ENCODE peak calls at places on chromosome 19, in four cellular contexts. Y is K562, C is GM12878, A is HepG2. D is an unnamed sample.
A peak's percentile ranks its signal among the peaks of the same experiment; 100 is the strongest.

GRCh38 chr19:33482486-33482885 is 39.1 kb downstream of the PEPD start:
- DNase-seq in Y (no peak), C (no peak), A (no peak), D (no peak)

GRCh38 chr19:40467007-40467565 is 285 bp downstream of the SPTBN4 start:
- DNase-seq in Y (no peak), C (no peak), A (no peak), D (no peak)

GRCh38 chr19:29492761-29493160 is 33.0 kb upstream of the VSTM2B start:
- DNase-seq in Y (no peak), C (no peak), A (no peak), D (no peak)

GRCh38 chr19:9968820-9969687 is 32.7 kb upstream of the OLFM2 start:
- DNase-seq in Y (no peak), C (no peak), A (no peak), D (no peak)

GRCh38 chr19:8655340-8655709 is 24.9 kb downstream of the NFILZ start:
- DNase-seq in Y (peak; percentile 21), C (no peak), A (no peak), D (no peak)

GRCh38 chr19:3639479-3639878 is 12.9 kb upstream of the CACTIN start:
- DNase-seq in Y (no peak), C (no peak), A (no peak), D (no peak)

GRCh38 chr19:58560007-58560887 is 1.8 kb upstream of the UBE2M start:
- DNase-seq in Y (no peak), C (no peak), A (no peak), D (no peak)

GRCh38 chr19:33125929-33126388 is 6.0 kb upstream of the WDR88 start:
- DNase-seq in Y (peak; percentile 72), C (peak; percentile 16), A (peak; percentile 36), D (peak; percentile 75)

DNA sequence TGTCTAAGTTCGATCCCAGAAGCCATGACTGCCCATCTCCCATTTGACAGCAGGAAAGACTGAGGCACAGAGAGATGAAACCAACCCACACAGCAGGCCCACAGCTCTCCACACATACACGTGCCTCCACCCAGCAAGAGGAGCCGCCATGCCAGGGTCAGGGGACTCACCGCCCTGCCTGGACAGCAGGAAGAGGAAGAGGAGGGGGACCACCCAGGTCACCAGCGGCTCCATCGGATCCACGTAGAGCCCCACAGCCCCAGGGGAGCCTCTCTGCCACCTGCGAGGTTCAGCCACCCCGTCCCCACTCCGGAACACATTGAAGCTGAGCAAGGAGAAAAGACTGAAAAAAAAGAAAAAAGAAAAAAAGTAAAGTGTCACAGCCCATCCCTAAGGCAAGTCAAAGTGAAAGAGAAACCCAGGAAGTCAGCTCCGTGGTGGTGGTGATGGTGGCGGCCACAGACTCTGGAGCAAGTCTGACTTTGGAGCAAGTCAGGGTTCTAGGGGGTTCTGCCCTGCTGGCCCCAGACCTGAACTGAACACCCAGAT is at the start of gene IL12RB1:
- DNase-seq in Y (no peak), C (peak; percentile 44), A (no peak), D (no peak)
- TF ChIP-seq BHLHE40 in Y (no peak), C (peak; percentile 73), A (no peak), D (no peak)

GRCh38 chr19:2235026-2235395 is 1.1 kb downstream of the PLEKHJ1 start:
- DNase-seq in Y (no peak), C (no peak), A (no peak), D (no peak)
- TF ChIP-seq FOXM1 in Y (no peak), C (no peak), A (no peak), D (no peak)

DNA sequence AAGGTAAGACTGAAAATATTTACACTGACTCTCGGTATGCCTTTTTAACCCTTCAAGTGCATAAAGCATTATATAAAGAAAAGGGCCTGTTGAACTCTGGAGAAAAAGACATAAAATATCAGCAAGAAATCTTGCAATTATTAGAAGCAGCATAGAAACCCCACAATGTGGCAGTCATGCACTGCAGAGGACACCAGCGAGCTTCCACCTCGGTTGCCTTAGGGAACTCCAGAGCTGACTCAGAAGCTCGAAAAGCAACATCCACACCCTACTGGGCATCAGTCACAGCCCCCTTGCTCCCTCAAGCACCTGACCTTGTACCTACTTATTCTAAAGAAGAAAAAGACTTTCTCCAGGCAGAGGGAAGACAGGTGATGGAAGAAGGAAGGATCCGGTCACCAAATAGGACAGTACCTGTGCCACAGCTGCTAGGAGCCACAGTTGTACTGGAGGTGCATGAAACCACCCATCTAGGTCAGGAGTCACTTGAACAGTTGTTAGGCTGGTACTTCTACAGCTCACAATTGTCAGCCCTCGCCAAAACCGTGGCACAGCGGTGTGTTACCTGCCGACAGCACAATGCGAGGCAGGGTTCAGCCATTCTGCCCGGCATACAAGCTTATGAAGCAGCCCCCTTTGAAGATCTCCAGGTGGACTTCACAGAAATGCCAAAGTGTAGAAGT is 2.9 kb downstream of the ZNF816 start:
- DNase-seq in Y (no peak), C (no peak), A (no peak), D (no peak)
- TF ChIP-seq BHLHE40 in Y (no peak), C (no peak), A (no peak), D (no peak)

GRCh38 chr19:44055870-44056269 is 4.0 kb downstream of the ZNF223 start:
- DNase-seq in Y (no peak), C (no peak), A (no peak), D (no peak)

GRCh38 chr19:44051654-44052402 is at the start of gene ZNF223:
- DNase-seq in Y (peak; percentile 83), C (peak; percentile 69), A (peak; percentile 94), D (peak; percentile 91)

GRCh38 chr19:44050740-44051653 is 839 bp upstream of the ZNF223 start:
- DNase-seq in Y (no peak), C (no peak), A (no peak), D (no peak)
- TF ChIP-seq FOXM1 in Y (no peak), C (no peak), A (no peak), D (no peak)

GRCh38 chr19:13054605-13055212 is 47.9 kb downstream of the LYL1 start:
- DNase-seq in Y (no peak), C (no peak), A (no peak), D (no peak)

GRCh38 chr19:13057147-13057572 is 45.5 kb downstream of the LYL1 start:
- DNase-seq in Y (no peak), C (no peak), A (peak; percentile 37), D (no peak)

GRCh38 chr19:13056052-13056660 is 46.5 kb downstream of the LYL1 start:
- DNase-seq in Y (no peak), C (no peak), A (no peak), D (no peak)

GRCh38 chr19:13053761-13054604 is 48.7 kb downstream of the LYL1 start:
- DNase-seq in Y (no peak), C (no peak), A (peak; percentile 97), D (no peak)

DNA sequence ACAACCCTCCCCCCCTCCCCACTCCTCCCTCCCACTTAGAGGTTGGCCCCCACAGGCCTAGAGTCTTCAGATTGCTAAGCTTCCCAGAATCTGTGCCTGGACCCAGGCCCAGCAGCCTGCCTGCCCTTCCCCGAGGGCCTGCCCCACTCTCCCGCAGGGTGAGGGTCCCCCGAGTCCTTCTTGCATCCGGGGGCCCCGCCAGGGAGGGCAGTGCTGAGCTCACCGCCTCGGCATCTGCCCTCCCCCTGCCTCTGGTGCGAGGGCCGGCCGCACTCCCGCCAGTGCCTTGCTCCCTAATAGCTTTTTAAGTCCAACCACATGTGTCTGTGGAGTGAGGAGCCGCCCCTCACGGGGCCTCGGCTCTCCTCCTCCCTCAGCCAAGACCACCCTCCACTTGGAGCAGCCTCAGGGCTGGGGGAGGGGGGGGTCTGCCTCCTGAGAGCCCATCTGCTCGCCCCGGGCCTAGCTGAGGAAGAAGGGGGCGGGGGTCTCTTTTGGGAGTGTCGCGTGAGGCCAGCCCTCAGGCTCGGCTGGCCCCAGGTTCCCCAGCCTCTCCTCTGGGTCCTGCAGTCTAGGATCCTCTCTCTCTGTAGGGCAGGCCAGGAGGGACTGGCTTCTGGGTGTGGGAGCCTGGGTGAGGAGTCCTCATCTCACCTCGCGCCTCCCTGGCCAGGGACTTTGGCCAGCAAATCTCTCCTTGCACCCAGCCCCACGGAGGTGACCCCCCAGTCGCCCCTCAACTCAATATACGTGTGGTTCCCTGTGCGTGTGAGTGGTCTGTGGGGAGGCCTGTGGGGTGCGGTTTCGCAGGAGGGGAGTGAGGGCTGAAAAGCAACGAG is 47.2 kb downstream of the LYL1 start:
- DNase-seq in Y (no peak), C (no peak), A (no peak), D (no peak)
- TF ChIP-seq BHLHE40 in Y (no peak), C (no peak), A (no peak), D (no peak)

GRCh38 chr19:56091751-56092546 is 29.1 kb downstream of the ZNF787 start:
- DNase-seq in Y (no peak), C (no peak), A (no peak), D (no peak)
- TF ChIP-seq FOXM1 in Y (no peak), C (no peak), A (no peak), D (no peak)

GRCh38 chr19:35869327-35870123 is 1.2 kb downstream of the APLP1 start:
- DNase-seq in Y (peak; percentile 89), C (no peak), A (peak; percentile 41), D (peak; percentile 90)

GRCh38 chr19:35868823-35869326 is 501 bp downstream of the APLP1 start:
- DNase-seq in Y (no peak), C (no peak), A (no peak), D (no peak)

GRCh38 chr19:35870798-35871197 is 2.4 kb downstream of the APLP1 start:
- DNase-seq in Y (no peak), C (no peak), A (no peak), D (no peak)

GRCh38 chr19:35872180-35872579 is 3.8 kb downstream of the APLP1 start:
- DNase-seq in Y (no peak), C (no peak), A (no peak), D (no peak)

GRCh38 chr19:35871611-35872010 is 3.2 kb downstream of the APLP1 start:
- DNase-seq in Y (no peak), C (no peak), A (no peak), D (no peak)
- TF ChIP-seq BHLHE40 in Y (no peak), C (no peak), A (no peak), D (no peak)

DNA sequence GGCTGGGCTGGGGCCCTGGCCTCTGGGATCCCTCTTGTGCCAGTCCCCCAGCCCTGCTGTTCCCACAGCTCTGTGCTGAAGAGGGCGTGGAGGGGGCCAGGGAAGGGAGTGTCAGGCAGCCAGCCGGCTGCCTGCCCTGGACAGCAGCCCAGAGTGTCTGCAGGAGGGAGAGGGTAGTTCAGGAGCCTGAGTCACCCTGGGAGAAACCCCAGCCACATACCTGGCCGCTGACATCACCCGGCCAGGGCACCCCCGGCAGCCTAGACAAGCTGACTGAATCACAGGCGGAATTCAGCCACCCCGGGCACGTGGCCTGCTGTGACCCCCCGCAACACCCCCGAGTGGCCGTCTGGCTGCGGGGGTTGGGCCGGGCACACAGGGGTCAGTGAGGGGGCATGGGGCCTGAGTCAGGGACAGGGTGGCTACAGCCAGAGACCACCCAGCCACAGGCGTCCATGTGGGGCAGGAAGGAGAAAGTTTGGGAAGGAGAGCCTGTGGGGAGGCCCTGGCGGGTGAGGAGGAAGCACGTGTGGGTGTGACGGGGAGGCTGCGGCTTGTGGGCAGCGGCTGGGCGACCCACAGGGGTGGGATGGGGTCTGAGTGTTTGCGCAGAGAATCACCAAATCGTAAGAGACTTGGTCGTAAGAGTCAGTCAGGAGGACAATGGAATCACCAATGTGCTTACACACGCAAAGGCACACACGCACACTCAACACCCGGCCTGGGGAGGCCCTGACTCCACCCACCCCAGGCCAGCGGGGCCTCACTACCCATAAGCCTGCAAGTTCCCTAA is 11.9 kb upstream of the FOSB start:
- DNase-seq in Y (peak; percentile 88), C (no peak), A (peak; percentile 89), D (peak; percentile 56)
- TF ChIP-seq FOXM1 in Y (no peak), C (no peak), A (no peak), D (no peak)

D was measured in HEK293T.